ENCODE peak calls at places on chromosomes 12 and 14, in seven cellular contexts. One of them, this sample, is unnamed.

GRCh38 chr12:81953541-81953940 is 194.4 kb upstream of the PPFIA2 start:
- DNase-seq in fibroblast of the conjunctiva: no peak
- DNase-seq in OCI-LY7: no peak
- DNase-seq in ELR: no peak
- DNase-seq in HEK293T: no peak
- DNase-seq in left ventricle myocardium inferior: no peak
- DNase-seq in nephron progenitor cell: no peak
- DNase-seq in this sample: no peak

GRCh38 chr12:132106921-132107320 is 37.2 kb downstream of the DDX51 start:
- DNase-seq in fibroblast of the conjunctiva: no peak
- DNase-seq in OCI-LY7: no peak
- DNase-seq in ELR: peak
- DNase-seq in HEK293T: no peak
- DNase-seq in left ventricle myocardium inferior: no peak
- DNase-seq in nephron progenitor cell: no peak
- DNase-seq in this sample: no peak

GRCh38 chr12:18690653-18691052 is 47.2 kb downstream of the PLCZ1 start:
- DNase-seq in fibroblast of the conjunctiva: no peak
- DNase-seq in OCI-LY7: no peak
- DNase-seq in ELR: peak
- DNase-seq in HEK293T: no peak
- DNase-seq in left ventricle myocardium inferior: no peak
- DNase-seq in nephron progenitor cell: no peak
- DNase-seq in this sample: no peak

GRCh38 chr14:23577710-23578392 is 739 bp downstream of the JPH4 start:
- DNase-seq in fibroblast of the conjunctiva: no peak
- DNase-seq in OCI-LY7: no peak
- DNase-seq in ELR: no peak
- DNase-seq in HEK293T: no peak
- DNase-seq in left ventricle myocardium inferior: no peak
- DNase-seq in nephron progenitor cell: peak
- DNase-seq in this sample: no peak

GRCh38 chr14:55373784-55374725 is 37.6 kb downstream of the ATG14 start:
- DNase-seq in fibroblast of the conjunctiva: no peak
- DNase-seq in OCI-LY7: peak
- DNase-seq in ELR: peak
- DNase-seq in HEK293T: no peak
- DNase-seq in left ventricle myocardium inferior: no peak
- DNase-seq in nephron progenitor cell: no peak
- DNase-seq in this sample: no peak

GRCh38 chr12:108517288-108518100 is 2.4 kb downstream of the FICD start:
- DNase-seq in fibroblast of the conjunctiva: no peak
- DNase-seq in OCI-LY7: no peak
- DNase-seq in ELR: no peak
- DNase-seq in HEK293T: no peak
- DNase-seq in left ventricle myocardium inferior: no peak
- DNase-seq in nephron progenitor cell: no peak
- DNase-seq in this sample: no peak

GRCh38 chr12:31585271-31585670 is 5.7 kb downstream of the DENND5B start:
- DNase-seq in fibroblast of the conjunctiva: no peak
- DNase-seq in OCI-LY7: no peak
- DNase-seq in ELR: peak
- DNase-seq in HEK293T: no peak
- DNase-seq in left ventricle myocardium inferior: no peak
- DNase-seq in nephron progenitor cell: no peak
- DNase-seq in this sample: no peak

GRCh38 chr12:42957136-42957535 is 367.6 kb upstream of the PRICKLE1 start:
- DNase-seq in fibroblast of the conjunctiva: no peak
- DNase-seq in OCI-LY7: no peak
- DNase-seq in ELR: no peak
- DNase-seq in HEK293T: no peak
- DNase-seq in left ventricle myocardium inferior: peak
- DNase-seq in nephron progenitor cell: no peak
- DNase-seq in this sample: no peak

GRCh38 chr12:86663691-86664090 is 407.5 kb upstream of the MGAT4C start:
- DNase-seq in fibroblast of the conjunctiva: no peak
- DNase-seq in OCI-LY7: no peak
- DNase-seq in ELR: no peak
- DNase-seq in HEK293T: no peak
- DNase-seq in left ventricle myocardium inferior: no peak
- DNase-seq in nephron progenitor cell: no peak
- DNase-seq in this sample: no peak

GRCh38 chr12:101793401-101793800 is 37.4 kb downstream of the GNPTAB start:
- DNase-seq in fibroblast of the conjunctiva: no peak
- DNase-seq in OCI-LY7: no peak
- DNase-seq in ELR: peak
- DNase-seq in HEK293T: no peak
- DNase-seq in left ventricle myocardium inferior: no peak
- DNase-seq in nephron progenitor cell: no peak
- DNase-seq in this sample: no peak

GRCh38 chr14:102951799-102952198 is 29.3 kb downstream of the AMN start:
- DNase-seq in fibroblast of the conjunctiva: no peak
- DNase-seq in OCI-LY7: no peak
- DNase-seq in ELR: peak
- DNase-seq in HEK293T: no peak
- DNase-seq in left ventricle myocardium inferior: no peak
- DNase-seq in nephron progenitor cell: no peak
- DNase-seq in this sample: no peak

GRCh38 chr12:65169311-65170244 is at the start of gene LEMD3:
- DNase-seq in fibroblast of the conjunctiva: peak
- DNase-seq in OCI-LY7: peak
- DNase-seq in ELR: peak
- DNase-seq in HEK293T: peak
- DNase-seq in left ventricle myocardium inferior: peak
- DNase-seq in nephron progenitor cell: peak
- DNase-seq in this sample: peak

GRCh38 chr12:1533602-1534304 is 60.6 kb downstream of the FBXL14 start:
- DNase-seq in fibroblast of the conjunctiva: no peak
- DNase-seq in OCI-LY7: peak
- DNase-seq in ELR: peak
- DNase-seq in HEK293T: no peak
- DNase-seq in left ventricle myocardium inferior: no peak
- DNase-seq in nephron progenitor cell: no peak
- DNase-seq in this sample: peak

GRCh38 chr12:74537126-74537706 is 419 bp upstream of the ATXN7L3B start:
- DNase-seq in fibroblast of the conjunctiva: peak
- DNase-seq in OCI-LY7: peak
- DNase-seq in ELR: peak
- DNase-seq in HEK293T: peak
- DNase-seq in left ventricle myocardium inferior: no peak
- DNase-seq in nephron progenitor cell: no peak
- DNase-seq in this sample: peak

GRCh38 chr14:33904609-33905008 is 46.3 kb downstream of the EGLN3 start:
- DNase-seq in fibroblast of the conjunctiva: no peak
- DNase-seq in OCI-LY7: no peak
- DNase-seq in ELR: no peak
- DNase-seq in HEK293T: no peak
- DNase-seq in left ventricle myocardium inferior: no peak
- DNase-seq in nephron progenitor cell: no peak
- DNase-seq in this sample: no peak

GRCh38 chr14:94646481-94646880 is 34.3 kb downstream of the SERPINA3 start:
- DNase-seq in fibroblast of the conjunctiva: peak
- DNase-seq in OCI-LY7: no peak
- DNase-seq in ELR: peak
- DNase-seq in HEK293T: no peak
- DNase-seq in left ventricle myocardium inferior: no peak
- DNase-seq in nephron progenitor cell: no peak
- DNase-seq in this sample: no peak

GRCh38 chr14:58752280-58752679 is 114.5 kb downstream of the DACT1 start:
- DNase-seq in fibroblast of the conjunctiva: no peak
- DNase-seq in OCI-LY7: no peak
- DNase-seq in ELR: no peak
- DNase-seq in HEK293T: no peak
- DNase-seq in left ventricle myocardium inferior: no peak
- DNase-seq in nephron progenitor cell: no peak
- DNase-seq in this sample: no peak

GRCh38 chr12:31594681-31595080 is 3.7 kb upstream of the DENND5B start:
- DNase-seq in fibroblast of the conjunctiva: no peak
- DNase-seq in OCI-LY7: no peak
- DNase-seq in ELR: no peak
- DNase-seq in HEK293T: no peak
- DNase-seq in left ventricle myocardium inferior: no peak
- DNase-seq in nephron progenitor cell: peak
- DNase-seq in this sample: no peak

GRCh38 chr12:67355428-67356385 is 86.5 kb downstream of the CAND1 start:
- DNase-seq in fibroblast of the conjunctiva: peak
- DNase-seq in OCI-LY7: peak
- DNase-seq in ELR: peak
- DNase-seq in HEK293T: peak
- DNase-seq in left ventricle myocardium inferior: no peak
- DNase-seq in nephron progenitor cell: peak
- DNase-seq in this sample: peak

GRCh38 chr12:1046727-1047126 is 55.7 kb downstream of the ERC1 start:
- DNase-seq in fibroblast of the conjunctiva: no peak
- DNase-seq in OCI-LY7: no peak
- DNase-seq in ELR: no peak
- DNase-seq in HEK293T: no peak
- DNase-seq in left ventricle myocardium inferior: no peak
- DNase-seq in nephron progenitor cell: no peak
- DNase-seq in this sample: no peak

GRCh38 chr12:102816816-102817434 is 100.1 kb downstream of the PAH start:
- DNase-seq in fibroblast of the conjunctiva: peak
- DNase-seq in OCI-LY7: peak
- DNase-seq in ELR: peak
- DNase-seq in HEK293T: peak
- DNase-seq in left ventricle myocardium inferior: no peak
- DNase-seq in nephron progenitor cell: peak
- DNase-seq in this sample: peak

GRCh38 chr14:69713976-69714716 is 52.8 kb upstream of the SRSF5 start:
- DNase-seq in fibroblast of the conjunctiva: no peak
- DNase-seq in OCI-LY7: no peak
- DNase-seq in ELR: no peak
- DNase-seq in HEK293T: no peak
- DNase-seq in left ventricle myocardium inferior: no peak
- DNase-seq in nephron progenitor cell: no peak
- DNase-seq in this sample: no peak

GRCh38 chr12:43501705-43502104 is 50.3 kb downstream of the ADAMTS20 start:
- DNase-seq in fibroblast of the conjunctiva: peak
- DNase-seq in OCI-LY7: peak
- DNase-seq in ELR: peak
- DNase-seq in HEK293T: peak
- DNase-seq in left ventricle myocardium inferior: no peak
- DNase-seq in nephron progenitor cell: no peak
- DNase-seq in this sample: peak

GRCh38 chr14:37546621-37547447 is 48.2 kb downstream of the FOXA1 start:
- DNase-seq in fibroblast of the conjunctiva: no peak
- DNase-seq in OCI-LY7: no peak
- DNase-seq in ELR: no peak
- DNase-seq in HEK293T: no peak
- DNase-seq in left ventricle myocardium inferior: no peak
- DNase-seq in nephron progenitor cell: no peak
- DNase-seq in this sample: no peak

GRCh38 chr12:18576104-18576622 is 161.6 kb downstream of the PLCZ1 start:
- DNase-seq in fibroblast of the conjunctiva: no peak
- DNase-seq in OCI-LY7: no peak
- DNase-seq in ELR: peak
- DNase-seq in HEK293T: no peak
- DNase-seq in left ventricle myocardium inferior: no peak
- DNase-seq in nephron progenitor cell: no peak
- DNase-seq in this sample: no peak

GRCh38 chr12:31629756-31630732 is 29.4 kb upstream of the ETFBKMT start:
- DNase-seq in fibroblast of the conjunctiva: no peak
- DNase-seq in OCI-LY7: no peak
- DNase-seq in ELR: no peak
- DNase-seq in HEK293T: peak
- DNase-seq in left ventricle myocardium inferior: peak
- DNase-seq in nephron progenitor cell: peak
- DNase-seq in this sample: no peak

GRCh38 chr12:3090238-3091029 is 13.3 kb downstream of the TSPAN9 start:
- DNase-seq in fibroblast of the conjunctiva: no peak
- DNase-seq in OCI-LY7: no peak
- DNase-seq in ELR: no peak
- DNase-seq in HEK293T: no peak
- DNase-seq in left ventricle myocardium inferior: no peak
- DNase-seq in nephron progenitor cell: no peak
- DNase-seq in this sample: peak

GRCh38 chr14:99667821-99668220 is 16.3 kb upstream of the CYP46A1 start:
- DNase-seq in fibroblast of the conjunctiva: no peak
- DNase-seq in OCI-LY7: peak
- DNase-seq in ELR: no peak
- DNase-seq in HEK293T: no peak
- DNase-seq in left ventricle myocardium inferior: no peak
- DNase-seq in nephron progenitor cell: no peak
- DNase-seq in this sample: peak

GRCh38 chr12:119710374-119710773 is 42.4 kb downstream of the PRKAB1 start:
- DNase-seq in fibroblast of the conjunctiva: no peak
- DNase-seq in OCI-LY7: no peak
- DNase-seq in ELR: no peak
- DNase-seq in HEK293T: no peak
- DNase-seq in left ventricle myocardium inferior: no peak
- DNase-seq in nephron progenitor cell: peak
- DNase-seq in this sample: no peak

GRCh38 chr12:117577122-117577657 is 215.8 kb upstream of the NOS1 start:
- DNase-seq in fibroblast of the conjunctiva: no peak
- DNase-seq in OCI-LY7: no peak
- DNase-seq in ELR: no peak
- DNase-seq in HEK293T: no peak
- DNase-seq in left ventricle myocardium inferior: no peak
- DNase-seq in nephron progenitor cell: no peak
- DNase-seq in this sample: no peak